ENCODE peak calls at places on chromosomes 16 and 17, in nine cellular contexts. V is natural killer cell, B is A549, N is stomach, K is body of pancreas, J is H1, U is progenitor cell of endocrine pancreas, L is ascending aorta, C is foreskin fibroblast. X is an unnamed sample.

GRCh38 chr17:63760771-63761539 is 12.4 kb downstream of the CCDC47 start:
- DNase-seq in K (no peak), N (no peak), B (peak; percentile 22), V (no peak), U (no peak), L (no peak), C (no peak), J (no peak), X (no peak)

GRCh38 chr17:50565559-50566350 is 5.2 kb downstream of the CACNA1G start:
- DNase-seq in K (no peak), U (no peak), N (no peak), B (peak; percentile 69), L (no peak), C (no peak), V (no peak), J (no peak), X (no peak)

GRCh38 chr16:70735141-70735979 is 49.5 kb upstream of the MTSS2 start:
- DNase-seq in B (no peak), K (peak; percentile 52), C (peak; percentile 89), N (no peak), V (no peak), J (no peak), U (no peak), L (no peak), X (no peak)

GRCh38 chr17:30238003-30238344 is 2.5 kb upstream of the SLC6A4 start:
- DNase-seq in V (no peak), L (no peak), N (no peak), J (no peak), B (no peak), K (no peak), U (no peak), C (no peak), X (no peak)

GRCh38 chr16:30010817-30011504 is at the start of gene DOC2A:
- DNase-seq in J (no peak), N (no peak), C (no peak), V (no peak), U (no peak), K (no peak), L (no peak), B (no peak), X (no peak)

GRCh38 chr17:8366231-8366630 is 10.3 kb downstream of the KRABD2 start:
- DNase-seq in J (no peak), B (no peak), C (peak; percentile 65), U (no peak), N (no peak), L (no peak), K (no peak), V (no peak), X (no peak)

GRCh38 chr17:7839199-7839889 is 5.3 kb downstream of the KDM6B start:
- DNase-seq in N (no peak), V (no peak), B (no peak), U (no peak), K (no peak), J (no peak), C (no peak), L (no peak), X (no peak)

GRCh38 chr16:22318690-22319358 is 21.6 kb downstream of the POLR3E start:
- DNase-seq in C (peak; percentile 7), K (no peak), V (peak; percentile 43), L (no peak), B (peak; percentile 55), U (no peak), N (peak; percentile 43), J (no peak), X (peak; percentile 27)

GRCh38 chr17:50258647-50259483 is 15.4 kb upstream of the TMEM92 start:
- DNase-seq in N (no peak), C (peak; percentile 59), U (no peak), B (no peak), J (no peak), V (no peak), L (no peak), K (no peak), X (no peak)

GRCh38 chr17:72392056-72393010 is 271.5 kb downstream of the SOX9 start:
- DNase-seq in K (no peak), V (no peak), J (no peak), C (peak; percentile 90), L (no peak), U (no peak), N (no peak), B (peak; percentile 78), X (no peak)

GRCh38 chr17:50830994-50831393 is 4.4 kb upstream of the WFIKKN2 start:
- DNase-seq in L (no peak), U (no peak), J (no peak), K (no peak), B (no peak), C (no peak), V (no peak), N (no peak), X (no peak)

GRCh38 chr16:57178793-57179212 is 7.0 kb downstream of the PSME3IP1 start:
- DNase-seq in B (no peak), L (no peak), N (no peak), K (no peak), C (no peak), J (no peak), V (no peak), U (no peak), X (no peak)
- TF ChIP-seq CTCF in B (no peak), L (no peak), N (no peak), K (no peak), C (no peak), J (no peak), V (no peak), U (no peak), X (no peak)

GRCh38 chr17:69358688-69359596 is 32.0 kb upstream of the ABCA5 start:
- DNase-seq in J (peak; percentile 21), L (no peak), U (no peak), K (no peak), V (no peak), B (peak; percentile 29), C (no peak), N (no peak), X (no peak)

GRCh38 chr17:69363488-69364210 is 36.7 kb upstream of the ABCA5 start:
- DNase-seq in C (no peak), K (no peak), N (no peak), V (no peak), L (no peak), J (no peak), B (no peak), U (no peak), X (no peak)

GRCh38 chr17:69356625-69357024 is 29.7 kb upstream of the ABCA5 start:
- DNase-seq in L (no peak), V (no peak), J (no peak), N (no peak), K (no peak), B (no peak), C (no peak), U (no peak), X (no peak)

GRCh38 chr17:69361156-69361555 is 34.2 kb upstream of the ABCA5 start:
- DNase-seq in B (no peak), K (no peak), C (no peak), L (no peak), J (no peak), N (no peak), V (no peak), U (no peak), X (no peak)

DNA sequence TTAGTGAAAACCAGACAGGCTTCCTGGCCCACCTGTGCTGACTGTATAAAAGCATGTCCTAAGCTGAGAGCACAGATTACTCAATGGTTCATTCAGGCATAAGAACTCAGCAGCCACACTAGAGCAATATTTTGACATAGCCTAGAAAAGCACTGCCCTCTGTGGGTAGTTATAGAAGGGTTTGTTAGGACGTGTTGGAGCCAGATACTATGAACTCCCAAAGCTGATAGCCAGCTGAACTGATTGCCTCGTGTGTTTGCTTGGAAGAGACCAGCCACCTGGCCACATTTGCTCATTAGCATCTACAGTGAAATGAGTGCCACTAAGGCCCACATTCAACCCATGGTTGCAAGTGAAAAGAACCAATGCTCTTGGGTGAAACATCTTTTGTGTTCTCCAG is 30.8 kb upstream of the ABCA5 start:
- DNase-seq in V (no peak), C (no peak), J (no peak), B (peak; percentile 21), N (no peak), L (no peak), K (peak; percentile 6), U (no peak), X (no peak)
- TF ChIP-seq CTCF in V (no peak), C (no peak), J (no peak), B (no peak), N (no peak), L (no peak), K (no peak), U (no peak), X (no peak)

GRCh38 chr16:53304334-53304733 is 129.9 kb upstream of the RBL2 start:
- DNase-seq in B (no peak), L (no peak), V (no peak), K (no peak), J (no peak), U (no peak), N (no peak), C (no peak), X (no peak)

GRCh38 chr16:53305743-53306142 is 128.5 kb upstream of the RBL2 start:
- DNase-seq in J (no peak), N (no peak), C (no peak), V (no peak), K (no peak), B (no peak), U (no peak), L (no peak), X (no peak)

GRCh38 chr16:53309457-53309856 is 124.8 kb upstream of the RBL2 start:
- DNase-seq in C (no peak), B (no peak), U (no peak), K (no peak), J (no peak), L (no peak), V (no peak), N (no peak), X (no peak)
- TF ChIP-seq CTCF in C (no peak), B (no peak), U (no peak), K (no peak), J (no peak), L (no peak), V (no peak), N (no peak), X (no peak)

DNA sequence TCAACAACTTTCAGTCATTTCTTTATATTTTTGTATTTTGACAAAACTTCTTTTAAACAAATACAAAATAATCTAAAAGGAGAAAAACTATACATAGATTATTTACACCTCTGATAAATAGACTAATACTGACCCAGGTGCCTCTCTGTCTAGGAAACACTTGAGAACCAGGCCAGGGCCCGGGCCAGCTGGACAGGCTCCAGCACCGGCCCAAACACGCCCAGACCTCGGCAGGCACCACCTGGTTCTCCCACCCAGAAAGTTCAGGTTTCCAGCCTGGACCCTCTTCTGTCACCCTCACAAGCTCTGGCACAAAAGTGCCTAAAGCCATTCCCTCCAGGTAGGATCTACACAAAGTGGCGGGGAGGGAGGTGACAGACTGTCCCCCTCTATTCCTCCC is 97.0 kb upstream of the DNAH17 start:
- DNase-seq in J (no peak), K (no peak), N (no peak), L (no peak), C (no peak), U (no peak), B (no peak), V (no peak), X (no peak)
- TF ChIP-seq CTCF in J (no peak), K (no peak), N (no peak), L (no peak), C (no peak), U (no peak), B (no peak), V (no peak), X (no peak)

X was measured in type B pancreatic cell.